ENCODE peak calls at places on chromosomes 11 and 22, in four cellular contexts. E, N, I and D are unnamed samples.

GRCh38 chr11:78886616-78887015 is 312.0 kb upstream of the NARS2 start:
- DNase-seq in E (no peak), N (no peak), I (no peak), D (no peak)

GRCh38 chr11:126766425-126766824 is 234.1 kb downstream of the KIRREL3 start:
- DNase-seq in E (no peak), N (peak; percentile 29), I (no peak), D (no peak)

GRCh38 chr11:3008746-3009336 is 16.7 kb upstream of the NAP1L4 start:
- DNase-seq in E (no peak), N (no peak), I (peak; percentile 56), D (no peak)

GRCh38 chr11:99352642-99353041 is 331.9 kb downstream of the CNTN5 start:
- DNase-seq in E (no peak), N (no peak), I (no peak), D (no peak)

GRCh38 chr11:108698844-108699642 is 34.2 kb downstream of the DDX10 start:
- DNase-seq in E (no peak), N (no peak), I (no peak), D (no peak)

GRCh38 chr22:39518996-39519680 is 1.2 kb upstream of the ATF4 start:
- DNase-seq in E (peak; percentile 40), N (peak; percentile 23), I (no peak), D (no peak)

GRCh38 chr11:99098751-99099150 is 78.0 kb downstream of the CNTN5 start:
- DNase-seq in E (no peak), N (no peak), I (no peak), D (no peak)

GRCh38 chr11:107563702-107564101 is 1.8 kb downstream of the ALKBH8 start:
- DNase-seq in E (peak; percentile 74), N (peak; percentile 24), I (no peak), D (no peak)

GRCh38 chr22:46666577-46667244 is 46.5 kb downstream of the GRAMD4 start:
- DNase-seq in E (no peak), N (no peak), I (no peak), D (no peak)

GRCh38 chr11:6735306-6735705 is 36.5 kb downstream of the OR2AG2 start:
- DNase-seq in E (peak; percentile 81), N (no peak), I (no peak), D (no peak)

GRCh38 chr11:92251980-92252379 is 27.4 kb downstream of the FAT3 start:
- DNase-seq in E (no peak), N (no peak), I (no peak), D (no peak)

GRCh38 chr22:45208993-45209838 is 31.5 kb downstream of the KIAA0930 start:
- DNase-seq in E (peak; percentile 64), N (no peak), I (peak; percentile 68), D (peak; percentile 73)

GRCh38 chr11:69280451-69280850 is 13.5 kb upstream of the MYEOV start:
- DNase-seq in E (peak; percentile 73), N (no peak), I (no peak), D (no peak)

GRCh38 chr11:25890626-25891250 is 441.2 kb upstream of the ANO3 start:
- DNase-seq in E (no peak), N (no peak), I (no peak), D (no peak)

GRCh38 chr11:71489311-71490043 is 36.5 kb downstream of the NADSYN1 start:
- DNase-seq in E (peak; percentile 71), N (no peak), I (peak; percentile 45), D (no peak)

GRCh38 chr11:30984827-30985226 is 384.7 kb downstream of the DCDC1 start:
- DNase-seq in E (peak; percentile 9), N (no peak), I (no peak), D (no peak)

GRCh38 chr11:36305047-36305446 is 9.0 kb downstream of the PRR5L start:
- DNase-seq in E (no peak), N (no peak), I (no peak), D (no peak)

GRCh38 chr22:28822930-28823481 is 22.6 kb upstream of the XBP1 start:
- DNase-seq in E (no peak), N (peak; percentile 93), I (no peak), D (no peak)

GRCh38 chr11:210122-210802 is 2.8 kb downstream of the RIC8A start:
- DNase-seq in E (peak; percentile 65), N (no peak), I (peak; percentile 57), D (no peak)

GRCh38 chr11:120147094-120147949 is 9.4 kb upstream of the TRIM29 start:
- DNase-seq in E (no peak), N (no peak), I (no peak), D (no peak)

GRCh38 chr11:48093323-48093722 is 113.0 kb downstream of the PTPRJ start:
- DNase-seq in E (no peak), N (no peak), I (no peak), D (no peak)

GRCh38 chr22:17921871-17922821 is 102.2 kb downstream of the MICAL3 start:
- DNase-seq in E (no peak), N (no peak), I (no peak), D (no peak)

GRCh38 chr11:9330387-9331384 is 16.3 kb upstream of the TMEM41B start:
- DNase-seq in E (peak; percentile 67), N (no peak), I (no peak), D (no peak)

GRCh38 chr22:49760630-49761571 is 66.8 kb downstream of the BRD1 start:
- DNase-seq in E (peak; percentile 4), N (no peak), I (no peak), D (peak; percentile 47)

GRCh38 chr11:130389315-130389935 is 39.0 kb downstream of the ADAMTS8 start:
- DNase-seq in E (no peak), N (no peak), I (no peak), D (peak; percentile 77)

GRCh38 chr11:8283510-8284272 is 20.0 kb upstream of the LMO1 start:
- DNase-seq in E (peak; percentile 5), N (peak; percentile 58), I (peak; percentile 54), D (peak; percentile 76)

GRCh38 chr22:29266564-29267461 is 968 bp downstream of the RHBDD3 start:
- DNase-seq in E (peak; percentile 43), N (no peak), I (no peak), D (peak; percentile 79)

GRCh38 chr11:93591247-93591898 is 48.2 kb upstream of the SMCO4 start:
- DNase-seq in E (peak; percentile 61), N (no peak), I (no peak), D (no peak)

GRCh38 chr22:45550416-45550815 is 47.7 kb downstream of the FBLN1 start:
- DNase-seq in E (no peak), N (no peak), I (no peak), D (no peak)

GRCh38 chr11:1138053-1138452 is 19.7 kb upstream of the MUC5AC start:
- DNase-seq in E (peak; percentile 89), N (no peak), I (no peak), D (no peak)

GRCh38 chr11:64753380-64754123 is 6.2 kb downstream of the PYGM start:
- DNase-seq in E (no peak), N (no peak), I (peak; percentile 63), D (peak; percentile 76)

GRCh38 chr11:42482822-42483221 is 829.0 kb upstream of the API5 start:
- DNase-seq in E (no peak), N (no peak), I (no peak), D (no peak)

GRCh38 chr22:31001124-31001770 is 32.2 kb downstream of the TUG1 start:
- DNase-seq in E (no peak), N (no peak), I (no peak), D (no peak)

GRCh38 chr11:19919050-19919561 is 206.5 kb downstream of the NAV2 start:
- DNase-seq in E (peak; percentile 97), N (no peak), I (peak; percentile 85), D (no peak)

GRCh38 chr11:17352925-17353227 is 1.3 kb downstream of the NCR3LG1 start:
- DNase-seq in E (peak; percentile 7), N (peak; percentile 81), I (peak; percentile 69), D (peak; percentile 86)

GRCh38 chr11:66277475-66278391 is at the start of gene CNIH2:
- DNase-seq in E (no peak), N (peak; percentile 43), I (no peak), D (peak; percentile 86)

GRCh38 chr11:71454470-71455113 is 1.6 kb downstream of the NADSYN1 start:
- DNase-seq in E (no peak), N (no peak), I (peak; percentile 46), D (peak; percentile 68)

GRCh38 chr22:28581020-28581419 is 98.6 kb downstream of the TTC28 start:
- DNase-seq in E (no peak), N (no peak), I (no peak), D (no peak)

GRCh38 chr11:47552581-47553416 is at the start of gene CELF1:
- DNase-seq in E (peak; percentile 86), N (peak; percentile 90), I (peak; percentile 95), D (peak; percentile 99)

GRCh38 chr22:37999640-38000272 is 15.4 kb upstream of the SOX10 start:
- DNase-seq in E (peak; percentile 82), N (no peak), I (no peak), D (no peak)